ENCODE peak calls at places on chromosomes 1 and 21, in ten cellular contexts. One of them, this sample, is unnamed.
A peak's percentile ranks its signal among the peaks of the same experiment; 100 is the strongest.

GRCh38 chr1:153661111-153661708 is 2.7 kb downstream of the SNAPIN start:
- DNase-seq in T follicular helper cell: no peak
- DNase-seq in Right ventricle myocardium superior: no peak
- DNase-seq in HT1080: no peak
- DNase-seq in HTR-8/SVneo: no peak
- DNase-seq in germinal center: no peak
- DNase-seq in ovary: no peak
- DNase-seq in NCI-H187: no peak
- DNase-seq in GM12892: no peak
- DNase-seq in psoas muscle: no peak
- DNase-seq in this sample: no peak

GRCh38 chr1:226408285-226409184 is 642 bp upstream of the PARP1 start:
- DNase-seq in T follicular helper cell: no peak
- DNase-seq in Right ventricle myocardium superior: no peak
- DNase-seq in HT1080: no peak
- DNase-seq in HTR-8/SVneo: no peak
- DNase-seq in germinal center: no peak
- DNase-seq in ovary: peak; percentile 40
- DNase-seq in NCI-H187: no peak
- DNase-seq in GM12892: no peak
- DNase-seq in psoas muscle: no peak
- DNase-seq in this sample: no peak

GRCh38 chr1:116346943-116347673 is 25.9 kb upstream of the ATP1A1 start:
- DNase-seq in T follicular helper cell: no peak
- DNase-seq in Right ventricle myocardium superior: no peak
- DNase-seq in HT1080: no peak
- DNase-seq in HTR-8/SVneo: no peak
- DNase-seq in germinal center: no peak
- DNase-seq in ovary: no peak
- DNase-seq in NCI-H187: no peak
- DNase-seq in GM12892: no peak
- DNase-seq in psoas muscle: no peak
- DNase-seq in this sample: no peak

GRCh38 chr1:192763756-192764155 is 45.1 kb upstream of the RGS2 start:
- DNase-seq in T follicular helper cell: no peak
- DNase-seq in Right ventricle myocardium superior: no peak
- DNase-seq in HT1080: no peak
- DNase-seq in HTR-8/SVneo: no peak
- DNase-seq in germinal center: no peak
- DNase-seq in ovary: no peak
- DNase-seq in NCI-H187: no peak
- DNase-seq in GM12892: no peak
- DNase-seq in psoas muscle: no peak
- DNase-seq in this sample: no peak

GRCh38 chr1:244196890-244197289 is 145.8 kb downstream of the ZBTB18 start:
- DNase-seq in T follicular helper cell: no peak
- DNase-seq in Right ventricle myocardium superior: no peak
- DNase-seq in HT1080: no peak
- DNase-seq in HTR-8/SVneo: no peak
- DNase-seq in germinal center: no peak
- DNase-seq in ovary: no peak
- DNase-seq in NCI-H187: no peak
- DNase-seq in GM12892: no peak
- DNase-seq in psoas muscle: no peak
- DNase-seq in this sample: no peak

GRCh38 chr1:112625696-112626095 is 6.1 kb downstream of the CAPZA1 start:
- DNase-seq in T follicular helper cell: no peak
- DNase-seq in Right ventricle myocardium superior: no peak
- DNase-seq in HT1080: no peak
- DNase-seq in HTR-8/SVneo: no peak
- DNase-seq in germinal center: no peak
- DNase-seq in ovary: peak; percentile 27
- DNase-seq in NCI-H187: no peak
- DNase-seq in GM12892: no peak
- DNase-seq in psoas muscle: no peak
- DNase-seq in this sample: no peak

GRCh38 chr1:24181619-24182018 is 5.5 kb downstream of the IFNLR1 start:
- DNase-seq in T follicular helper cell: no peak
- DNase-seq in Right ventricle myocardium superior: no peak
- DNase-seq in HT1080: no peak
- DNase-seq in HTR-8/SVneo: no peak
- DNase-seq in germinal center: no peak
- DNase-seq in ovary: no peak
- DNase-seq in NCI-H187: no peak
- DNase-seq in GM12892: no peak
- DNase-seq in psoas muscle: no peak
- DNase-seq in this sample: no peak

GRCh38 chr1:66933887-66934700 is 9.3 kb downstream of the MIER1 start:
- DNase-seq in T follicular helper cell: no peak
- DNase-seq in Right ventricle myocardium superior: no peak
- DNase-seq in HT1080: no peak
- DNase-seq in HTR-8/SVneo: no peak
- DNase-seq in germinal center: no peak
- DNase-seq in ovary: no peak
- DNase-seq in NCI-H187: no peak
- DNase-seq in GM12892: no peak
- DNase-seq in psoas muscle: no peak
- DNase-seq in this sample: no peak

GRCh38 chr1:33050221-33051076 is 13.8 kb upstream of the AK2 start:
- DNase-seq in T follicular helper cell: no peak
- DNase-seq in Right ventricle myocardium superior: no peak
- DNase-seq in HT1080: peak; percentile 51
- DNase-seq in HTR-8/SVneo: peak; percentile 45
- DNase-seq in germinal center: no peak
- DNase-seq in ovary: no peak
- DNase-seq in NCI-H187: no peak
- DNase-seq in GM12892: no peak
- DNase-seq in psoas muscle: no peak
- DNase-seq in this sample: peak; percentile 79

GRCh38 chr1:236021424-236022135 is 43.3 kb downstream of the NID1 start:
- DNase-seq in T follicular helper cell: no peak
- DNase-seq in Right ventricle myocardium superior: no peak
- DNase-seq in HT1080: no peak
- DNase-seq in HTR-8/SVneo: no peak
- DNase-seq in germinal center: no peak
- DNase-seq in ovary: peak; percentile 48
- DNase-seq in NCI-H187: no peak
- DNase-seq in GM12892: no peak
- DNase-seq in psoas muscle: no peak
- DNase-seq in this sample: peak; percentile 89

GRCh38 chr1:201455098-201455497 is 13.9 kb downstream of the PHLDA3 start:
- DNase-seq in T follicular helper cell: no peak
- DNase-seq in Right ventricle myocardium superior: no peak
- DNase-seq in HT1080: no peak
- DNase-seq in HTR-8/SVneo: no peak
- DNase-seq in germinal center: no peak
- DNase-seq in ovary: no peak
- DNase-seq in NCI-H187: no peak
- DNase-seq in GM12892: no peak
- DNase-seq in psoas muscle: no peak
- DNase-seq in this sample: no peak

GRCh38 chr1:4931486-4931885 is 277.1 kb downstream of the AJAP1 start:
- DNase-seq in T follicular helper cell: no peak
- DNase-seq in Right ventricle myocardium superior: no peak
- DNase-seq in HT1080: peak; percentile 75
- DNase-seq in HTR-8/SVneo: no peak
- DNase-seq in germinal center: no peak
- DNase-seq in ovary: no peak
- DNase-seq in NCI-H187: no peak
- DNase-seq in GM12892: no peak
- DNase-seq in psoas muscle: no peak
- DNase-seq in this sample: no peak

GRCh38 chr1:246624091-246624490 is 57.8 kb downstream of the CNST start:
- DNase-seq in T follicular helper cell: no peak
- DNase-seq in Right ventricle myocardium superior: no peak
- DNase-seq in HT1080: no peak
- DNase-seq in HTR-8/SVneo: no peak
- DNase-seq in germinal center: no peak
- DNase-seq in ovary: no peak
- DNase-seq in NCI-H187: no peak
- DNase-seq in GM12892: no peak
- DNase-seq in psoas muscle: no peak
- DNase-seq in this sample: no peak

GRCh38 chr1:219120625-219121544 is 52.8 kb upstream of the LYPLAL1 start:
- DNase-seq in T follicular helper cell: no peak
- DNase-seq in Right ventricle myocardium superior: no peak
- DNase-seq in HT1080: no peak
- DNase-seq in HTR-8/SVneo: no peak
- DNase-seq in germinal center: no peak
- DNase-seq in ovary: peak; percentile 77
- DNase-seq in NCI-H187: no peak
- DNase-seq in GM12892: no peak
- DNase-seq in psoas muscle: peak; percentile 6
- DNase-seq in this sample: peak; percentile 80

GRCh38 chr1:237814319-237814924 is 76.3 kb downstream of the ZP4 start:
- DNase-seq in T follicular helper cell: no peak
- DNase-seq in Right ventricle myocardium superior: no peak
- DNase-seq in HT1080: peak; percentile 20
- DNase-seq in HTR-8/SVneo: peak; percentile 6
- DNase-seq in germinal center: no peak
- DNase-seq in ovary: no peak
- DNase-seq in NCI-H187: no peak
- DNase-seq in GM12892: no peak
- DNase-seq in psoas muscle: no peak
- DNase-seq in this sample: no peak

GRCh38 chr1:236523704-236524141 is at the start of gene LGALS8:
- DNase-seq in T follicular helper cell: peak; percentile 80
- DNase-seq in Right ventricle myocardium superior: peak; percentile 95
- DNase-seq in HT1080: peak; percentile 60
- DNase-seq in HTR-8/SVneo: peak; percentile 89
- DNase-seq in germinal center: peak; percentile 83
- DNase-seq in ovary: peak; percentile 89
- DNase-seq in NCI-H187: no peak
- DNase-seq in GM12892: peak; percentile 77
- DNase-seq in psoas muscle: peak; percentile 92
- DNase-seq in this sample: peak; percentile 95

GRCh38 chr1:240134596-240134995 is 42.9 kb downstream of the FMN2 start:
- DNase-seq in T follicular helper cell: no peak
- DNase-seq in Right ventricle myocardium superior: no peak
- DNase-seq in HT1080: no peak
- DNase-seq in HTR-8/SVneo: no peak
- DNase-seq in germinal center: no peak
- DNase-seq in ovary: no peak
- DNase-seq in NCI-H187: no peak
- DNase-seq in GM12892: no peak
- DNase-seq in psoas muscle: no peak
- DNase-seq in this sample: no peak

GRCh38 chr1:23957096-23957495 is 2.5 kb upstream of the PNRC2 start:
- DNase-seq in T follicular helper cell: no peak
- DNase-seq in Right ventricle myocardium superior: no peak
- DNase-seq in HT1080: no peak
- DNase-seq in HTR-8/SVneo: no peak
- DNase-seq in germinal center: no peak
- DNase-seq in ovary: no peak
- DNase-seq in NCI-H187: no peak
- DNase-seq in GM12892: no peak
- DNase-seq in psoas muscle: no peak
- DNase-seq in this sample: no peak

GRCh38 chr21:46472246-46472645 is 13.6 kb downstream of the DIP2A start:
- DNase-seq in T follicular helper cell: no peak
- DNase-seq in Right ventricle myocardium superior: no peak
- DNase-seq in HT1080: no peak
- DNase-seq in HTR-8/SVneo: no peak
- DNase-seq in germinal center: no peak
- DNase-seq in ovary: no peak
- DNase-seq in NCI-H187: no peak
- DNase-seq in GM12892: no peak
- DNase-seq in psoas muscle: no peak
- DNase-seq in this sample: no peak

GRCh38 chr21:29634410-29634809 is 305.4 kb downstream of the GRIK1 start:
- DNase-seq in T follicular helper cell: no peak
- DNase-seq in Right ventricle myocardium superior: no peak
- DNase-seq in HT1080: no peak
- DNase-seq in HTR-8/SVneo: no peak
- DNase-seq in germinal center: no peak
- DNase-seq in ovary: no peak
- DNase-seq in NCI-H187: no peak
- DNase-seq in GM12892: no peak
- DNase-seq in psoas muscle: no peak
- DNase-seq in this sample: no peak

GRCh38 chr1:198271467-198271866 is 114.7 kb downstream of the NEK7 start:
- DNase-seq in T follicular helper cell: no peak
- DNase-seq in Right ventricle myocardium superior: no peak
- DNase-seq in HT1080: no peak
- DNase-seq in HTR-8/SVneo: no peak
- DNase-seq in germinal center: no peak
- DNase-seq in ovary: no peak
- DNase-seq in NCI-H187: no peak
- DNase-seq in GM12892: no peak
- DNase-seq in psoas muscle: no peak
- DNase-seq in this sample: no peak

GRCh38 chr1:185244015-185244747 is 72.9 kb downstream of the IVNS1ABP start:
- DNase-seq in T follicular helper cell: no peak
- DNase-seq in Right ventricle myocardium superior: no peak
- DNase-seq in HT1080: peak; percentile 94
- DNase-seq in HTR-8/SVneo: no peak
- DNase-seq in germinal center: no peak
- DNase-seq in ovary: no peak
- DNase-seq in NCI-H187: no peak
- DNase-seq in GM12892: no peak
- DNase-seq in psoas muscle: no peak
- DNase-seq in this sample: no peak

GRCh38 chr1:239455743-239456142 is 69.4 kb downstream of the CHRM3 start:
- DNase-seq in T follicular helper cell: no peak
- DNase-seq in Right ventricle myocardium superior: no peak
- DNase-seq in HT1080: no peak
- DNase-seq in HTR-8/SVneo: no peak
- DNase-seq in germinal center: no peak
- DNase-seq in ovary: no peak
- DNase-seq in NCI-H187: no peak
- DNase-seq in GM12892: no peak
- DNase-seq in psoas muscle: no peak
- DNase-seq in this sample: no peak

GRCh38 chr1:240027059-240027462 is 64.6 kb upstream of the FMN2 start:
- DNase-seq in T follicular helper cell: no peak
- DNase-seq in Right ventricle myocardium superior: no peak
- DNase-seq in HT1080: peak; percentile 61
- DNase-seq in HTR-8/SVneo: peak; percentile 57
- DNase-seq in germinal center: peak; percentile 26
- DNase-seq in ovary: no peak
- DNase-seq in NCI-H187: no peak
- DNase-seq in GM12892: no peak
- DNase-seq in psoas muscle: no peak
- DNase-seq in this sample: no peak

GRCh38 chr1:154624756-154625643 is 17.0 kb upstream of the ADAR start:
- DNase-seq in T follicular helper cell: no peak
- DNase-seq in Right ventricle myocardium superior: no peak
- DNase-seq in HT1080: no peak
- DNase-seq in HTR-8/SVneo: no peak
- DNase-seq in germinal center: no peak
- DNase-seq in ovary: no peak
- DNase-seq in NCI-H187: no peak
- DNase-seq in GM12892: no peak
- DNase-seq in psoas muscle: no peak
- DNase-seq in this sample: no peak

GRCh38 chr1:109500886-109501285 is 7.0 kb downstream of the CYB561D1 start:
- DNase-seq in T follicular helper cell: no peak
- DNase-seq in Right ventricle myocardium superior: no peak
- DNase-seq in HT1080: no peak
- DNase-seq in HTR-8/SVneo: no peak
- DNase-seq in germinal center: no peak
- DNase-seq in ovary: peak; percentile 55
- DNase-seq in NCI-H187: no peak
- DNase-seq in GM12892: no peak
- DNase-seq in psoas muscle: no peak
- DNase-seq in this sample: no peak